ENCODE peak calls at places on chromosomes 4 and X, in five cellular contexts. E is stomach, V is body of pancreas, B is cardiac fibroblast, N is mucosa of descending colon. U is an unnamed sample.

GRCh38 chr4:185238750-185239149 is 29.4 kb downstream of the SNX25 start:
- DNase-seq in E (no peak), V (no peak), B (peak), N (no peak), U (no peak)

GRCh38 chrX:109186939-109187338 is 294.9 kb downstream of the GUCY2F start:
- DNase-seq in E (no peak), V (no peak), B (no peak), N (no peak), U (no peak)

GRCh38 chrX:126820700-126821420 is 1.3 kb downstream of the PRR32 start:
- DNase-seq in E (no peak), V (no peak), B (no peak), N (no peak), U (no peak)

GRCh38 chrX:80708781-80709180 is 100.9 kb downstream of the BRWD3 start:
- DNase-seq in E (no peak), V (no peak), B (no peak), N (no peak), U (no peak)

GRCh38 chrX:100649550-100650356 is 5.8 kb downstream of the SRPX2 start:
- DNase-seq in E (no peak), V (peak), B (peak), N (peak), U (peak)

GRCh38 chrX:33086886-33087285 is 124.5 kb downstream of the DMD start:
- DNase-seq in E (no peak), V (no peak), B (no peak), N (no peak), U (no peak)

GRCh38 chr4:128519163-128519810 is 231.7 kb upstream of the PGRMC2 start:
- DNase-seq in E (no peak), V (no peak), B (peak), N (no peak), U (no peak)

GRCh38 chr4:132709024-132709423 is 440.1 kb upstream of the PCDH10 start:
- DNase-seq in E (no peak), V (no peak), B (no peak), N (no peak), U (no peak)

GRCh38 chr4:67546971-67547370 is 1.7 kb upstream of the CENPC start:
- DNase-seq in E (no peak), V (no peak), B (no peak), N (no peak), U (no peak)

GRCh38 chr4:74613266-74613665 is 168.3 kb downstream of the AREG start:
- DNase-seq in E (no peak), V (no peak), B (no peak), N (no peak), U (no peak)

GRCh38 chrX:11445540-11445939 is 152.3 kb downstream of the AMELX start:
- DNase-seq in E (no peak), V (no peak), B (no peak), N (no peak), U (no peak)

GRCh38 chrX:327660-328126 is 9.1 kb upstream of the GTPBP6 start:
- DNase-seq in E (no peak), V (no peak), B (no peak), N (peak), U (no peak)

GRCh38 chrX:110402091-110402854 is 43.6 kb downstream of the RTL9 start:
- DNase-seq in E (no peak), V (no peak), B (peak), N (no peak), U (no peak)

GRCh38 chrX:22246620-22247019 is 26.1 kb upstream of the CBLL2 start:
- DNase-seq in E (no peak), V (no peak), B (peak), N (no peak), U (peak)

GRCh38 chrX:140765043-140765784 is 55.7 kb downstream of the LINC00632 start:
- DNase-seq in E (no peak), V (peak), B (peak), N (peak), U (no peak)

GRCh38 chr4:16761031-16761430 is 137.4 kb downstream of the LDB2 start:
- DNase-seq in E (no peak), V (no peak), B (no peak), N (no peak), U (no peak)

GRCh38 chr4:87848622-87849351 is 16.0 kb downstream of the MEPE start:
- DNase-seq in E (peak), V (peak), B (peak), N (no peak), U (peak)

GRCh38 chrX:8987672-8988250 is 46.2 kb downstream of the FAM9B start:
- DNase-seq in E (no peak), V (no peak), B (no peak), N (no peak), U (no peak)

GRCh38 chr4:53914313-53915016 is 149.9 kb downstream of the CHIC2 start:
- DNase-seq in E (peak), V (peak), B (peak), N (no peak), U (peak)

GRCh38 chrX:45845142-45845541 is 644.5 kb upstream of the DIPK2B start:
- DNase-seq in E (no peak), V (no peak), B (no peak), N (no peak), U (no peak)

GRCh38 chr4:3418029-3418762 is 23.6 kb upstream of the HGFAC start:
- DNase-seq in E (no peak), V (no peak), B (no peak), N (peak), U (no peak)

GRCh38 chrX:826026-826425 is 195.4 kb downstream of the SHOX start:
- DNase-seq in E (no peak), V (peak), B (peak), N (no peak), U (peak)

GRCh38 chrX:30665471-30665870 is 12.2 kb downstream of the GK start:
- DNase-seq in E (no peak), V (no peak), B (peak), N (no peak), U (no peak)

GRCh38 chr4:153188966-153189801 is 15.1 kb upstream of the TRIM2 start:
- DNase-seq in E (peak), V (peak), B (peak), N (no peak), U (no peak)

GRCh38 chr4:153788419-153789276 is at the start of gene SFRP2:
- DNase-seq in E (no peak), V (no peak), B (no peak), N (peak), U (no peak)

GRCh38 chr4:4695497-4695896 is 153.6 kb upstream of the STX18 start:
- DNase-seq in E (no peak), V (no peak), B (no peak), N (no peak), U (no peak)

GRCh38 chr4:4693258-4693657 is 151.4 kb upstream of the STX18 start:
- DNase-seq in E (no peak), V (no peak), B (peak), N (no peak), U (no peak)

GRCh38 chr4:4694812-4695211 is 153.0 kb upstream of the STX18 start:
- DNase-seq in E (no peak), V (no peak), B (no peak), N (no peak), U (no peak)

GRCh38 chr4:4693755-4694295 is 152.0 kb upstream of the STX18 start:
- DNase-seq in E (no peak), V (no peak), B (no peak), N (no peak), U (no peak)

DNA sequence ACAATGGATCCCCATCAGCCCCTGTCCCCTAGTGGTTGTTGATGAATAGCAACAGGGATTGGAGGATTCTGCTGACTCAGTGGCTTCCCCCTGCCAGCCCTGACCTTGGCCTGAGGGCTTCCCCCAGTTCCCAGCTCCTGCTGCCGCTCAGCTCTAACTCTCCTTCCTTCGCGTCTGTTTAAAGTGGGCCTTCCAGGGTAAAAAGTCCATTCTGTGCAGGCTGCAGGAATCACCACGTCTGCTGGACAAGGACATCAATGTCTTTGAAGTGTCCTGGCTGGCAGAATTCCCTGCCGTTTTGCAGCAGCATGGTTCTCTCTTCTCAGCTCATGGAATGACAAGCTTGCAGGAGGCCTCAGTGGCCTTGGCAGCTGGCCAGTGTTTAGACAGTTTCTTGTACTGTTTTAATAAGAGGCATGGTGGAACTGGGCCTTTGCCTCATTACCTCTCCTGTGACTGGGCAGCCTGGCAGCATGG is 152.5 kb upstream of the STX18 start:
- DNase-seq in E (no peak), V (peak), B (no peak), N (no peak), U (no peak)
- TF ChIP-seq CTCF in E (no peak), V (no peak), B (peak), N (no peak), U (peak)

DNA sequence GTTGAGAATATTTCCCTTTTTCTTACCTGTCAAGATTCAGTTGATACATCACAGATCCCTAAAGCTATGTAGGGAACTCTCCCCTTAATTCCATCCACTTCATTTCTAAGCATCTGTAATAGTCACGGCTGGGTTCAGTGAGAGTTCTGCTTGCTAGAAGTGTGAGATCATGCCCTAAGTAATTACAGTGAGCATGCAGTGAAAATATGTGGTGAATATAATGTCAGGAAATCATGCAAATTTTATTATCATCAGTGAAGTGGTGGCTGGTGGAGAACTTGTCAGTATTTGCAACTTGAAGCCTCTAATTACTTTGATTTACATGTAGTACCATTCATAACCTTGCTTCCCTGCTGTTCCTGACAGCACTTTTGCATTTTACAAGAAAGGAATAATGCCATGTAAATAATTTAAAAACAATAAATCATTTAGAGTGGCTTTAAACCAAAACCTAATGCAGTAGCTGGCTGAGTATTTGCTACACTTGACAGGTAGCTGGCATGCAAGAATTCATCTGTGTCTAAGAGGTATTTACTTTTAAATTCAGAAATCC is 28.3 kb upstream of the CFAP299 start:
- DNase-seq in E (no peak), V (no peak), B (peak), N (no peak), U (peak)
- H3K4me3 ChIP-seq in E (no peak), V (no peak), B (no peak), N (no peak), U (no peak)

DNA sequence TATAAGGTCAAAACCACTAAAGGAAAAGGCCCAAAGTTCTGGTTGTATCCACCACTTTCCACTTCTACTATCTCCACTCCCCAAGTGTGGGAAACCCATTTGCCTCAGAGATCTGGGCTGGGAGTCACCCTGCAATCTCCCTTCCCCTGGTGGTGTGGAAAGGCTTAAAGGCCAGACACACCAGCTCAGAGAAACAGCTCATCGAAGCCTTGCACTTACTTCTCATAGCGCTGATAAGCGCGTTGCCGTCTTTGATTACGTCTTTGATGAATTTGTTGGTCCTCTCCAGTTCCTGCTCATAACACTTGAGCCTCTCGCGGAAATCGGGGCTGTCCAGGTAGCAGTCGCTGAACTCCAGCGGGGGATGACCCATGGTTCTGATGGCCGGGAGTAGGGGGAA is 647 bp downstream of the OPHN1 start:
- DNase-seq in E (no peak), V (no peak), B (no peak), N (no peak), U (no peak)
- TF ChIP-seq CTCF in E (no peak), V (no peak), B (no peak), N (no peak), U (peak)

GRCh38 chr4:109815151-109816081 is at the start of gene GAR1:
- DNase-seq in E (peak), V (peak), B (peak), N (peak), U (peak)

GRCh38 chr4:109816894-109817293 is 1.3 kb downstream of the GAR1 start:
- DNase-seq in E (no peak), V (no peak), B (no peak), N (no peak), U (no peak)

GRCh38 chr4:109818268-109818667 is 2.7 kb downstream of the GAR1 start:
- DNase-seq in E (no peak), V (no peak), B (no peak), N (no peak), U (no peak)

GRCh38 chr4:109811707-109812106 is 3.9 kb upstream of the GAR1 start:
- DNase-seq in E (no peak), V (no peak), B (no peak), N (no peak), U (no peak)

GRCh38 chr4:109816082-109816442 is 500 bp downstream of the GAR1 start:
- DNase-seq in E (peak), V (no peak), B (peak), N (peak), U (no peak)
- H3K4me3 ChIP-seq in E (peak), V (peak), B (peak), N (peak), U (peak)

GRCh38 chr4:60863442-60863841 is 336.7 kb upstream of the ADGRL3 start:
- DNase-seq in E (no peak), V (no peak), B (no peak), N (no peak), U (no peak)

GRCh38 chr4:60868232-60868960 is 331.7 kb upstream of the ADGRL3 start:
- DNase-seq in E (no peak), V (no peak), B (no peak), N (no peak), U (no peak)

GRCh38 chr4:60865238-60865637 is 334.9 kb upstream of the ADGRL3 start:
- DNase-seq in E (no peak), V (no peak), B (peak), N (no peak), U (no peak)
- TF ChIP-seq CTCF in E (no peak), V (no peak), B (peak), N (no peak), U (no peak)

GRCh38 chr4:36237366-36238353 is 6.7 kb downstream of the ARAP2 start:
- DNase-seq in E (no peak), V (no peak), B (no peak), N (no peak), U (no peak)

GRCh38 chr4:36244257-36245084 is at the start of gene ARAP2:
- DNase-seq in E (peak), V (peak), B (peak), N (peak), U (no peak)

GRCh38 chr4:36241771-36242170 is 2.5 kb downstream of the ARAP2 start:
- DNase-seq in E (no peak), V (no peak), B (no peak), N (no peak), U (no peak)

GRCh38 chr4:36242629-36243354 is 1.5 kb downstream of the ARAP2 start:
- DNase-seq in E (no peak), V (no peak), B (no peak), N (no peak), U (no peak)

DNA sequence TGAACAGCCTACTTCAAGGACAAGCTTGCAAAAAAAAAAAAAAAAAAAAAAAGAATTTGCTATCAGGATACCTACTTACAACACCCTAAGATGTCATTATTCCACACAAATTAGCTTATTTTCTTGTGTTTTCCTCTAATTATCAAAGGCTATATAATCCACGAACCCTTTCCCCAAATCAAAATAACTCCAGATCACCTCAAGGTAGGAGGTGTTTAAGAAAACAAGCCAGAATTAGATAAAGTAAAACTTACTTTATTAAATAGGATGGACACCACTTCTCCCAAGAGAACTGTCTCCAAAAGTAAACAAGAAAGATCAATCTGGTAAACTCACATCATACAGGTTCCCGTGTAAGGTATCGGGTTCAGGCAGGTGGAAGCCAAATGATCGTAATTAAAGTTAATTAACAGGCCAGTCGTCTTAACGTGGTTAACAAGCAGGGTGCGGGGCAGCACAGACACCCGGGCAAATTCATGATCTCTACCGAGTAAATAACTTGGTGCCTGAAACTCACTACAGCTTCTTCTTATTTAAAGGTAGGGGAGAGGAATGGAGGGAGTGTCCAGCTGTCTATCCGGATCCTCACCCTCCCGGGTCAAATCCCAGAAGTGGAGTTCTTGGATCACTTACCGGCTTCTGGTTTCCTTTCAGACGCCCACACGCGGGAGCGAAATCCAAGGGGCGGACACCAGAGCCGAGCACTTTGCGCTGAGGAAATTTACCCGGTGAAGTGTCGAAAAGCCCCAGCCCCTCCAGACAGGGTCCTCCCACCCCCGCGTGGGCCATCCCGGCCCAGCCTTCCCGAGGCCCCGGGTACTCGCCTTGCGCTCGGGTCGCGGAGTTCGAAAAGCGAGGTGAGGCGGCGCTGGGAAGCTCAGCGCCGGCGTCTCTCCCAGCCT is 708 bp downstream of the ARAP2 start:
- DNase-seq in E (peak), V (peak), B (peak), N (peak), U (no peak)
- H3K4me3 ChIP-seq in E (peak), V (peak), B (peak), N (peak), U (peak)

GRCh38 chr4:151644625-151645024 is 116.2 kb downstream of the GATB start:
- DNase-seq in E (no peak), V (peak), B (no peak), N (peak), U (no peak)

GRCh38 chr4:151643564-151643963 is 117.2 kb downstream of the GATB start:
- DNase-seq in E (no peak), V (no peak), B (no peak), N (no peak), U (no peak)

GRCh38 chr4:151641983-151642382 is 118.8 kb downstream of the GATB start:
- DNase-seq in E (no peak), V (no peak), B (no peak), N (no peak), U (no peak)

GRCh38 chr4:151649461-151649860 is 111.3 kb downstream of the GATB start:
- DNase-seq in E (no peak), V (no peak), B (peak), N (peak), U (no peak)

GRCh38 chr4:151646322-151646721 is 114.5 kb downstream of the GATB start:
- DNase-seq in E (no peak), V (no peak), B (peak), N (no peak), U (no peak)
- TF ChIP-seq CTCF in E (no peak), V (no peak), B (no peak), N (no peak), U (no peak)

DNA sequence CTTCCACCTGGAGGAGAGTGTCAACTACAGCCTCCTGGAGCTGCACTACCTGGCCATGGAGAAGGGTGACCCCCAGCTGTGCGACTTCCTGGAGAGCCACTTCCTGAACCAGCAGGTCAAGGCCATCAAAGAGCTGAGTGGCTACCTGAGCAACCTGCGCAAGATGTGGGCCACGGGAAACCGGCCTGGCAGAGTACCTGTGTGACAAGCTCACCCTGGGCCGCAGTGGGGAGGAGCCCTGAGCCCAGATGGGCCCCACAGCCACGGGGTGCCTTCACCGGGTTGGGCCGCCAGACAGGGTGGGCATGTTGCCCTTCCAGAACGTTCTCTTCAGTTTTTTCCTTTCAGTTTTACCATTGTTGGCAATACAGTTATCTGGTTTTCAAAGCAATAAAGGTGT is 15.2 kb upstream of the FAM47A start:
- DNase-seq in E (no peak), V (no peak), B (no peak), N (peak), U (no peak)
- H3K4me3 ChIP-seq in E (no peak), V (no peak), B (no peak), N (no peak), U (no peak)